ENCODE peak calls at places on chromosomes 3 and 15, in seven cellular contexts. I is stimulated activated naive CD8-positive, alpha-beta T cell treated with anti-CD3 and anti-CD28 coated beads, Interleukin-15, amount 100 ng/mL, for 72 hours; H is OCI-LY7; N is NCI-H226; E is COR-L47; O is activated T-helper 1 cell treated with Interleukin-2 at 50 U/mL for 16 hours; P is neural crest cell. L is an unnamed sample.

GRCh38 chr15:81107889-81108288 is 26.2 kb upstream of the CFAP161 start:
- DNase-seq in I (no peak), H (no peak), N (no peak), E (no peak), O (no peak), P (no peak), L (no peak)

GRCh38 chr15:82919231-82919886 is 33.2 kb downstream of the HOMER2 start:
- DNase-seq in I (no peak), H (no peak), N (no peak), E (peak), O (no peak), P (no peak), L (no peak)

GRCh38 chr3:8451696-8452095 is 49.9 kb upstream of the LMCD1 start:
- DNase-seq in I (no peak), H (no peak), N (peak), E (no peak), O (no peak), P (no peak), L (no peak)

GRCh38 chr3:106337116-106337515 is 468.3 kb upstream of the CBLB start:
- DNase-seq in I (no peak), H (no peak), N (no peak), E (no peak), O (no peak), P (no peak), L (no peak)

GRCh38 chr3:129195731-129196256 is 12.1 kb upstream of the CNBP start:
- DNase-seq in I (no peak), H (no peak), N (peak), E (no peak), O (no peak), P (no peak), L (peak)

GRCh38 chr3:15399970-15400369 is 27.4 kb downstream of the METTL6 start:
- DNase-seq in I (no peak), H (no peak), N (no peak), E (no peak), O (no peak), P (no peak), L (no peak)

GRCh38 chr15:67146875-67147381 is 81.5 kb downstream of the SMAD3 start:
- DNase-seq in I (no peak), H (no peak), N (peak), E (no peak), O (no peak), P (no peak), L (peak)

GRCh38 chr3:66722675-66723074 is 221.9 kb upstream of the LRIG1 start:
- DNase-seq in I (no peak), H (no peak), N (no peak), E (no peak), O (no peak), P (no peak), L (peak)

GRCh38 chr15:66578286-66578875 is 12.6 kb upstream of the LCTL start:
- DNase-seq in I (no peak), H (no peak), N (no peak), E (no peak), O (no peak), P (no peak), L (peak)

L was measured in fibroblast of villous mesenchyme.